ENCODE peak calls at places on chromosome 21, in five cellular contexts. K is NCI-H187 treated with DMSO at 0.1 percent for 48 hours; F is GM10248; R is progenitor cell of endocrine pancreas; V is stimulated activated CD4-positive, alpha-beta T cell treated with anti-CD3 and anti-CD28 coated beads, Interleukin-2, amount 100 ng/mL, for 24 hours. P is an unnamed sample.

GRCh38 chr21:26850116-26850643 is 5.0 kb upstream of the ADAMTS1 start:
- DNase-seq in K (no peak), F (no peak), R (no peak), V (no peak), P (no peak)

GRCh38 chr21:17610862-17611261 is 1.8 kb downstream of the BTG3 start:
- DNase-seq in K (no peak), F (no peak), R (no peak), V (peak; percentile 7), P (no peak)

GRCh38 chr21:31803039-31804007 is 69.5 kb upstream of the HUNK start:
- DNase-seq in K (peak; percentile 46), F (no peak), R (no peak), V (no peak), P (no peak)

GRCh38 chr21:35850029-35850428 is 210.3 kb downstream of the SETD4 start:
- DNase-seq in K (no peak), F (no peak), R (no peak), V (no peak), P (no peak)

GRCh38 chr21:44527983-44528633 is 11.9 kb downstream of the KRTAP10-1 start:
- DNase-seq in K (no peak), F (no peak), R (no peak), V (no peak), P (no peak)

GRCh38 chr21:35410656-35411055 is 361.6 kb upstream of the RUNX1 start:
- DNase-seq in K (no peak), F (no peak), R (no peak), V (no peak), P (no peak)

GRCh38 chr21:44299085-44299457 is 782 bp upstream of the PFKL start:
- DNase-seq in K (no peak), F (no peak), R (no peak), V (no peak), P (no peak)

GRCh38 chr21:46172863-46173528 is 11.3 kb downstream of the SPATC1L start:
- DNase-seq in K (no peak), F (no peak), R (no peak), V (no peak), P (peak; percentile 66)

GRCh38 chr21:28186604-28187003 is 806.1 kb downstream of the LTN1 start:
- DNase-seq in K (no peak), F (no peak), R (no peak), V (no peak), P (no peak)

GRCh38 chr21:34092241-34092921 is 19.0 kb downstream of the MRPS6 start:
- DNase-seq in K (no peak), F (no peak), R (no peak), V (no peak), P (no peak)

GRCh38 chr21:42561742-42562141 is 48.1 kb downstream of the SLC37A1 start:
- DNase-seq in K (no peak), F (peak; percentile 51), R (no peak), V (no peak), P (no peak)

GRCh38 chr21:43892984-43893535 is 28.0 kb downstream of the AGPAT3 start:
- DNase-seq in K (no peak), F (no peak), R (no peak), V (no peak), P (no peak)

P was measured in type B pancreatic cell.